ENCODE peak calls at places on chromosomes 3 and 15, in five cellular contexts. L, U, E, V and P are unnamed samples.
A peak's percentile ranks its signal among the peaks of the same experiment; 100 is the strongest.

GRCh38 chr3:60497922-60498321 is 753.3 kb downstream of the FHIT start:
- DNase-seq in E (no peak), U (no peak), V (no peak), L (no peak), P (no peak)

GRCh38 chr3:10173926-10174435 is 9.3 kb downstream of the IRAK2 start:
- DNase-seq in U (peak; percentile 99), L (peak; percentile 70), V (peak; percentile 93), E (peak; percentile 63), P (no peak)

GRCh38 chr3:126149256-126149902 is 31.0 kb downstream of the ALDH1L1 start:
- DNase-seq in E (no peak), U (no peak), L (no peak), V (no peak), P (peak; percentile 58)

GRCh38 chr3:123692041-123692440 is 107.2 kb upstream of the HACD2 start:
- DNase-seq in V (peak; percentile 7), E (no peak), U (no peak), L (no peak), P (no peak)

GRCh38 chr15:63252292-63252691 is 25.1 kb upstream of the APH1B start:
- DNase-seq in V (no peak), U (no peak), E (no peak), L (no peak), P (no peak)

GRCh38 chr15:37106490-37107001 is 6.2 kb upstream of the MEIS2 start:
- DNase-seq in E (peak; percentile 68), U (no peak), V (peak; percentile 79), L (no peak), P (peak; percentile 57)

GRCh38 chr15:65056868-65057548 is 10.8 kb downstream of the RASL12 start:
- DNase-seq in V (no peak), L (no peak), U (peak; percentile 51), E (no peak), P (no peak)

GRCh38 chr3:36543276-36543997 is 163.1 kb downstream of the STAC start:
- DNase-seq in E (no peak), U (peak; percentile 37), L (no peak), V (peak; percentile 9), P (no peak)

GRCh38 chr15:76071816-76072215 is 12.0 kb downstream of the TMEM266 start:
- DNase-seq in U (no peak), V (no peak), E (no peak), L (no peak), P (no peak)

GRCh38 chr3:32391643-32392529 is at the start of gene CMTM7:
- DNase-seq in L (peak; percentile 79), E (peak; percentile 69), V (peak; percentile 75), U (peak; percentile 36), P (peak; percentile 93)

GRCh38 chr3:97896547-97896946 is 74.7 kb downstream of the CRYBG3 start:
- DNase-seq in U (no peak), L (no peak), E (no peak), V (no peak), P (no peak)

GRCh38 chr15:33618300-33618699 is 307.5 kb downstream of the RYR3 start:
- DNase-seq in V (peak; percentile 53), E (no peak), U (peak; percentile 34), L (no peak), P (no peak)

GRCh38 chr3:174229916-174230315 is 629.2 kb upstream of the NAALADL2 start:
- DNase-seq in U (peak; percentile 21), E (no peak), L (no peak), V (peak; percentile 12), P (no peak)

GRCh38 chr3:59251899-59252298 is 202.1 kb upstream of the CFAP20DC start:
- DNase-seq in E (no peak), V (peak; percentile 20), L (no peak), U (peak; percentile 87), P (no peak)

GRCh38 chr3:20256144-20256543 is 70.1 kb upstream of the SGO1 start:
- DNase-seq in E (no peak), L (no peak), V (no peak), U (peak; percentile 2), P (no peak)

GRCh38 chr3:73141531-73141930 is 80.1 kb downstream of the EBLN2 start:
- DNase-seq in L (peak; percentile 88), V (no peak), E (peak; percentile 62), U (no peak), P (no peak)

GRCh38 chr3:160697628-160698382 is 20.8 kb downstream of the ARL14 start:
- DNase-seq in U (peak; percentile 82), E (no peak), L (no peak), V (peak; percentile 59), P (no peak)

GRCh38 chr15:73873456-73873855 is at the start of gene TBC1D21:
- DNase-seq in E (no peak), V (no peak), L (no peak), U (no peak), P (no peak)

GRCh38 chr3:186757686-186758220 is 25.6 kb upstream of the EIF4A2 start:
- DNase-seq in V (no peak), U (no peak), E (no peak), L (no peak), P (no peak)

GRCh38 chr3:55180936-55181535 is 253.2 kb upstream of the LRTM1 start:
- DNase-seq in E (no peak), L (no peak), U (no peak), V (peak; percentile 68), P (no peak)

GRCh38 chr3:184262166-184262926 is 993 bp upstream of the CAMK2N2 start:
- DNase-seq in L (no peak), E (no peak), U (no peak), V (no peak), P (no peak)

GRCh38 chr15:74369756-74370155 is 2.3 kb upstream of the CYP11A1 start:
- DNase-seq in E (no peak), U (no peak), L (no peak), V (no peak), P (no peak)

GRCh38 chr3:71166839-71167238 is 416.7 kb downstream of the FOXP1 start:
- DNase-seq in L (no peak), E (no peak), V (no peak), U (no peak), P (no peak)

GRCh38 chr3:71162221-71162620 is 421.3 kb downstream of the FOXP1 start:
- DNase-seq in L (no peak), V (no peak), U (no peak), E (no peak), P (no peak)

GRCh38 chr3:71160800-71161546 is 422.6 kb downstream of the FOXP1 start:
- DNase-seq in V (no peak), U (peak; percentile 90), E (no peak), L (no peak), P (no peak)

GRCh38 chr3:71166366-71166765 is 417.2 kb downstream of the FOXP1 start:
- DNase-seq in V (no peak), L (no peak), U (no peak), E (no peak), P (no peak)

DNA sequence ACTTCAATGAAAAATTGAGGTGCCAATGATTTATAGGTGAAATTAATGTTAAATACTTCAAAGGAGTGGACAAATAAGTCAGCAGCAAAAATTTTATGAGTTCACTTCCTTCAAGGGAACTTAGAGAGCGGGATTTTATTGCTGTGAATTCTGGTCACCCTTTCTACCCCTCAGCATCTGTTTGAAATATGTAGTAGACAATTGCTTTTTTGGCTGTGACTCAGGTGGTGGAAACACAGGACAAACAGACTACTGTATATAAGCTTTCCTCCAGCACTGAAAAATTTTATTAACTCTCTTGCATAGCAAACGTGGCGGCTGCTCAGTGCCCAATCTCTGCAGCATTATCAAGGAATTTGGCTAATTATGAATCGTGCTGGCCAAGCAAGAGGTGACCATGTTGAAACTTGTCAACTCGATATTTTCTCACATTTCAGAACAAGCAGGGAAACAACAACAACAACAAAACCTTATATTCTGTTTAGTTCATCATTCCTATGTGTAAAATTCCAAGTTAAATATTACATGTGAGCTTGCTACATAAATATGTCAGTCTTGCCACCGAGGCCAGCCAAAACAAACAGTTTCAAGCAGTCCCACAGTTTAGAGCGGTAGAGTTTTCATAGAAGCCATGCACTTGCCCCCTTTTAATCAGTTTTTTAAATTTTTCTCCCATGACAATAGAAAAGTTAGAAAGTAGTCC is 420.2 kb downstream of the FOXP1 start:
- DNase-seq in V (peak; percentile 50), U (no peak), E (no peak), L (no peak), P (no peak)
- H3K27ac ChIP-seq in V (no peak overlapping the region), U (peak overlapping the region; percentile 34), E (no peak overlapping the region), L (no peak overlapping the region), P (no peak overlapping the region)

DNA sequence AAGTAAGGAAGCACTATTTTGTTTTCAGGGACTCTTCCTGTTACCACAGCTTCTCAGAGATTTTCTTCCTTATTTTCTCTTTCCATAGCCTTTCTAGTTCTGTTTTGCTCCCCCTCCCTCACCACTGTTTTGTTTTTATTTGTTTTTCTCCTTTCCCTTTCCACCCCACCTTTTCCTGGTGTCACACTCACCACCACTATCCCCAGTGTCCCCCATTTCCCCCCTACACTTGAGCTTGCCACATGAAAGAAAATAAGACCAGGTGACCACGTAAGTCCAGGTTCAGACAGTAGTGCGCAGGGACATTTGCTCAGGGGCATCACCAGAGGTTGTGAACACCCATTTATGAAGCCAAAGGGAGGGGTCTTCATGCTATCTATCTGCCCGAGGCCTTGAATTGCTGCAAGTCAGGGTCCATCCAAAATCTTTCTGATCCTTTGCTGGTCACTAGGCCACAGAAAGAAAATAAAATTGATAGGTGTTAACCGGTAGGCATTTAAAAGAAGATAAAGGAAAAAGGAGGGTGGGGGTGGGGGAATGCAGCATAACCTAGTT is 1.4 kb upstream of the RFTN1 start:
- DNase-seq in E (no peak), L (no peak), V (no peak), U (no peak), P (no peak)
- H3K4me1 ChIP-seq in E (peaks cover 81% of the 10 kb centered on the region), L (peaks cover 43% of the 10 kb centered on the region), V (peaks cover 21% of the 10 kb centered on the region), U (peaks cover 25% of the 10 kb centered on the region), P (peaks cover 96% of the 10 kb centered on the region)

DNA sequence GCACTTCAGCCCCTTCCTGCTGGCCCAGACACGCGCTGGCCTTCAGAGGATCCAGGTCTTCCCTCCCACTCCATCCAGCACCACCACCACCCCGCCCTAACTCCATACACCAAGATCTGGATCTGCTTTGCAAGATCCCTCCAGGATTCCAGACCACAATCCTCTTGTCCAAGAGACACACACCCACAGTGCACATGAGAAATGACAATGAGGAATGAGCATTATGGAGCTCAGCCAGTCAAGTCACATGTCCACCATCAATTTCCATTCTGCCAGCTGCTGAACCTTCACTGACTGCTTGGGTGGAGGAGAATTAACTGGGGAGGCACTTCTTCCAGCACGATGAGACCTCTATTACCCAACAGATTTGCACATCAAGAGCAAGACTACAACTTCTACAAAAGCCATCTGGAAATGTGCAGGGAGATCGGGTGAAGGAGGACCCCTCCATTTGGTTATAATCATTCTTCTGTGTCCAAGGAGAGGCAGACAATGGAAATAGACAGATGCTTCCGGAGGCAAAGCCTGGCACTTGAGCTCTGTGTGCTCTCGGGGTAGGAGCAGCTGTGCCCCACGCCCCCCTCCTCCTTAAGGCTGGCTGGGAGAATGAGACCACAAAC is 12.3 kb upstream of the SPATA12 start:
- DNase-seq in U (peak; percentile 73), E (no peak), V (peak; percentile 51), L (peak; percentile 59), P (peak; percentile 44)
- H3K27ac ChIP-seq in U (no peak overlapping the region), E (peak overlapping the region; percentile 8), V (no peak overlapping the region), L (no peak overlapping the region), P (no peak overlapping the region)

DNA sequence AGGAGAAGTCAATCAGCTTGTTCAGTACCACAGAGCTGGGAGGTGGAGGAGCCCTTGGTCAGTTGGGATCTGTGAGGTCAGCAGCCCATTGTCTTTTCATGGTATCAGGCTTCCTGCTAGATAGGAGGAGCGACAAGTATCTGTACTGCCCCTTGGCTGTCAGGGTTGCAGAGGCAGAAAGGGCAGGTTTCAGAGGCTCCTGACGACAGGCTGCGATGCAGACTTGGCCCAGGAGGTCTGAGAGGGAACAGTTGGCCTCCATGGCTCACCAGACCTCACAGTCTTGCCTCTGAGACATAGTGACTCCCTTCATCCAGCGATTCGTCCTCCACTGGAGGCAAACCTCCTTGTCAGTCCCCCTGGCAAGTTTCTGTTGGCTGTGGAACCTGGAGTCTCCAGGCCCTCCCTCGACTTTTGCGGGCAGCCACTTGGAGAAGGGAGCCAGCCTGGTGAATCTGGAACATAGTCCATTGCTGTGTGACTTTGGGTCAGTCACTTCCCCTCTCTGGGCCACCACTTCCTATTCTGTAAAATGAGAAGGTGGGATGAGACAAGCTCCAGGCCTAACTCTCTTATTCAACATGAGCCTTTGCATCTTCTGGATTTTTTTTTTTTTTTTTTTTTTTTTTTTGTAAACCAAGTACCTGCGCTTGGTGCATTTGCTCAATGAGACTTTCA is 177.9 kb upstream of the TLE3 start:
- DNase-seq in U (no peak), L (no peak), V (no peak), E (no peak), P (peak; percentile 39)
- H3K4me1 ChIP-seq in U (peaks cover 14% of the 10 kb centered on the region), L (peaks cover 10% of the 10 kb centered on the region), V (peaks cover 9% of the 10 kb centered on the region), E (peaks cover 14% of the 10 kb centered on the region), P (peaks cover 4% of the 10 kb centered on the region)